ENCODE peak calls at places on chromosomes 4 and X, in eight cellular contexts. H, T, M, Q, Z, O, E and I are unnamed samples.

GRCh38 chrX:64843224-64843623 is 133.0 kb downstream of the ZC4H2 start:
- DNase-seq in H (no peak), T (no peak), M (no peak), Q (no peak), Z (no peak), O (no peak), E (no peak), I (peak; percentile 35)

GRCh38 chr4:113899260-113900177 is 79.9 kb downstream of the ARSJ start:
- DNase-seq in H (no peak), T (no peak), M (no peak), Q (no peak), Z (no peak), O (peak; percentile 69), E (peak; percentile 74), I (peak; percentile 81)

GRCh38 chr4:72919464-72919863 is 150.1 kb downstream of the COX18 start:
- DNase-seq in H (no peak), T (no peak), M (no peak), Q (no peak), Z (no peak), O (no peak), E (no peak), I (no peak)

GRCh38 chr4:159206427-159206871 is 103.6 kb downstream of the RAPGEF2 start:
- DNase-seq in H (peak; percentile 61), T (no peak), M (no peak), Q (no peak), Z (no peak), O (no peak), E (no peak), I (peak; percentile 81)

GRCh38 chrX:130118941-130119640 is 8.8 kb upstream of the ELF4 start:
- DNase-seq in H (peak; percentile 41), T (no peak), M (no peak), Q (no peak), Z (no peak), O (no peak), E (no peak), I (no peak)

GRCh38 chr4:41933997-41934812 is 1.0 kb upstream of the TMEM33 start:
- DNase-seq in H (no peak), T (no peak), M (no peak), Q (no peak), Z (no peak), O (no peak), E (no peak), I (no peak)

GRCh38 chrX:39983715-39984114 is 114.0 kb downstream of the BCOR start:
- DNase-seq in H (peak; percentile 71), T (no peak), M (no peak), Q (no peak), Z (no peak), O (no peak), E (no peak), I (no peak)

GRCh38 chrX:70508296-70508911 is 63.8 kb downstream of the DLG3 start:
- DNase-seq in H (no peak), T (no peak), M (no peak), Q (no peak), Z (no peak), O (no peak), E (no peak), I (no peak)

GRCh38 chr4:81472249-81473085 is 760 bp upstream of the RASGEF1B start:
- DNase-seq in H (peak; percentile 8), T (no peak), M (no peak), Q (peak; percentile 68), Z (peak; percentile 35), O (no peak), E (peak; percentile 90), I (peak; percentile 86)

GRCh38 chr4:105632599-105632998 is 75.9 kb downstream of the INTS12 start:
- DNase-seq in H (no peak), T (no peak), M (no peak), Q (no peak), Z (no peak), O (no peak), E (no peak), I (peak; percentile 30)

GRCh38 chr4:7960790-7961655 is 21.4 kb upstream of the AFAP1 start:
- DNase-seq in H (peak; percentile 100), T (no peak), M (no peak), Q (peak; percentile 84), Z (no peak), O (peak; percentile 69), E (no peak), I (no peak)

GRCh38 chr4:39855909-39856512 is 121.7 kb downstream of the PDS5A start:
- DNase-seq in H (peak; percentile 32), T (no peak), M (no peak), Q (no peak), Z (no peak), O (no peak), E (no peak), I (no peak)

GRCh38 chr4:105624530-105624929 is 72.1 kb downstream of the ARHGEF38 start:
- DNase-seq in H (peak; percentile 81), T (no peak), M (no peak), Q (no peak), Z (peak; percentile 80), O (no peak), E (no peak), I (peak; percentile 16)

GRCh38 chr4:13445841-13446790 is 38.0 kb downstream of the RAB28 start:
- DNase-seq in H (no peak), T (no peak), M (no peak), Q (no peak), Z (no peak), O (no peak), E (no peak), I (no peak)

GRCh38 chrX:38365939-38366338 is 13.5 kb downstream of the OTC start:
- DNase-seq in H (no peak), T (no peak), M (no peak), Q (no peak), Z (no peak), O (no peak), E (peak; percentile 31), I (no peak)

GRCh38 chr4:145776208-145776607 is 96.3 kb downstream of the C4orf51 start:
- DNase-seq in H (no peak), T (no peak), M (no peak), Q (no peak), Z (no peak), O (no peak), E (no peak), I (no peak)

GRCh38 chrX:41388543-41388942 is 54.6 kb downstream of the DDX3X start:
- DNase-seq in H (no peak), T (no peak), M (no peak), Q (no peak), Z (no peak), O (no peak), E (no peak), I (no peak)

GRCh38 chr4:123987408-123987807 is 590.8 kb downstream of the SPRY1 start:
- DNase-seq in H (no peak), T (no peak), M (no peak), Q (no peak), Z (no peak), O (no peak), E (no peak), I (no peak)
- H3K27ac ChIP-seq in H (peak overlapping the region; percentile 88), T (peak overlapping the region; percentile 63), M (peak overlapping the region; percentile 59), Q (no peak overlapping the region), Z (peak overlapping the region; percentile 68), O (no peak overlapping the region), E (no peak overlapping the region), I (no peak overlapping the region)

GRCh38 chr4:10121568-10122097 is 5.0 kb upstream of the WDR1 start:
- DNase-seq in H (no peak), T (no peak), M (no peak), Q (no peak), Z (no peak), O (no peak), E (no peak), I (no peak)

GRCh38 chr4:10120943-10121567 is 4.5 kb upstream of the WDR1 start:
- DNase-seq in H (no peak), T (no peak), M (no peak), Q (no peak), Z (no peak), O (no peak), E (no peak), I (no peak)

GRCh38 chr4:10123227-10124101 is 6.9 kb upstream of the WDR1 start:
- DNase-seq in H (no peak), T (no peak), M (no peak), Q (no peak), Z (no peak), O (no peak), E (no peak), I (peak; percentile 48)

GRCh38 chr4:10124167-10124930 is 7.8 kb upstream of the WDR1 start:
- DNase-seq in H (no peak), T (no peak), M (no peak), Q (no peak), Z (no peak), O (no peak), E (no peak), I (no peak)

DNA sequence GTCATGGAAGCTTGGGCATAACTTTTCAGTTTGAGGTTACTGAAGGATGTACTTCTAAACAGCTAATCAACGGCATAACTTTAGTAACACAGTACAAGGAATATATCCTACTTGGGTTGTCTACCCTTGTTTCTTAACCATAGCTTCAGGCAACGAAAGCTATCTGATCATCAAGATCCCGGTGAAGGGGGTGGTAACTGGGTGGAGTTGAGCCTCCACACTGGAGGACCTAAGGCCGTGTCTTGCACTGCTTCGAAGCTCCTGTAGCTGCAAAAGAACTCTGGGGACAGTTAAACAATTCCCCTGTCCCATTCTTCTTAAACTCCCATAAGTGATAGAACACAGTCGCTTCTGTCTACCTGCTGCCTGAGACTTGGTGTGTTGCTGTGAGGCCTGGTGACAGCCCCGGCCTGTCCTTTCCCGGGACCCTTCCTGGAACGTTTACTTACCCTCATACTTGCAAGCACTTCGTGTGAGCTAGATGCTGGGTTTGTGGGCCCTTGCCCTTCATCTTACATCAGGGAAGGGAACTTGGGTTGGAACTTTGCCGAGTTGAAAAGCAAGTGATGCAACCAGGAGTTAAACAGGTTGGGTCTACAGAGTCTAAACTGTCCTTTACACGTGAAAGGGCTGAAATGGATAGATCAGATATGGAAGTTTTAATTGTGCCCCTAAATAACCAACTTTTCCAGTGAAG is 5.8 kb upstream of the WDR1 start:
- DNase-seq in H (no peak), T (no peak), M (no peak), Q (no peak), Z (no peak), O (no peak), E (no peak), I (no peak)
- H3K27ac ChIP-seq in H (no peak overlapping the region), T (no peak overlapping the region), M (peak overlapping the region; percentile 37), Q (no peak overlapping the region), Z (no peak overlapping the region), O (no peak overlapping the region), E (no peak overlapping the region), I (no peak overlapping the region)

GRCh38 chrX:120115438-120115963 is at the start of gene RHOXF1:
- DNase-seq in H (no peak), T (no peak), M (no peak), Q (no peak), Z (no peak), O (no peak), E (no peak), I (no peak)
- H3K27ac ChIP-seq in H (no peak within 1 kb of the TSS), T (no peak within 1 kb of the TSS), M (no peak within 1 kb of the TSS), Q (no peak within 1 kb of the TSS), Z (no peak within 1 kb of the TSS), O (no peak within 1 kb of the TSS), E (no peak within 1 kb of the TSS), I (no peak within 1 kb of the TSS)

DNA sequence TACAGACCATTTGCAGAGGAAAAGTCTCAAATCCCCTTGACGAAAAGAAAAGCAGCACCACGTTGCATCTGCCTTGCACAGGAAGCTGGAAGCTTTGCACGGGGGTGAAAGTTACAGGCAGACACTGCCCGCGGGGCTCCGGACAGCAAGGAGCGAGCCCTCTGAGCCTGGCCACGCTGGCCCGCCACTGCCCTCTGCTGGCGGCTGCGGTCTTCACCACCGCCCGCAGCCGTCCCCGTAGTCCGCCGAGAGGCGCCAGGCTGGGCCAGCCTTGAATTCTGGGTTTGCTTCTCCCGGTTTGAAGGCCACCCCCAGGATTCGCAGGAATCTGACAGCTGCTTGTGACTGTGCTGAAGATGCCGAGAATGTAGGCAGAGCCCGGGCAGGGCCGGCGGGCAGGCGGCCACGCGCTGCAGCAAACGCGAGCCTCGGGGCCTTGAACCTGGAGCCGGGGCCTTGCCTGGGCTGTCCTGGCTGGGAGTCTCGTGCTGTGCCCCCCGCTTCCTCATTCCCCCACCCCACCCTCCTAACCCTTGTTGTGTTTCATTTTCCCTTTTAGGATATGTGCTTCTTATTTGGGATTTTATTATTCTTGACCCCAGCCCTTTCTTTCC is 49.2 kb downstream of the ENPP6 start:
- DNase-seq in H (peak; percentile 8), T (peak; percentile 78), M (peak; percentile 87), Q (peak; percentile 84), Z (peak; percentile 81), O (no peak), E (peak; percentile 46), I (peak; percentile 61)
- H3K27ac ChIP-seq in H (no peak overlapping the region), T (no peak overlapping the region), M (no peak overlapping the region), Q (no peak overlapping the region), Z (no peak overlapping the region), O (no peak overlapping the region), E (no peak overlapping the region), I (no peak overlapping the region)